ENCODE peak calls at places on chromosomes 16 and 17, in ten cellular contexts. Z is HFFc6; H is GM12865; W is cardiac muscle cell; P is lower leg skin; R is stomach; C is right atrium auricular region; T is PC-9; E is nephron progenitor cell; L is CD4-positive, alpha-beta T cell. M is an unnamed sample.

GRCh38 chr16:12547608-12547922 is 256.1 kb downstream of the CPPED1 start:
- DNase-seq in Z (no peak), H (no peak), W (no peak), P (no peak), R (no peak), C (no peak), T (no peak), E (no peak), L (no peak), M (no peak)

GRCh38 chr17:56708220-56708567 is 114.7 kb downstream of the NOG start:
- DNase-seq in Z (no peak), H (no peak), W (no peak), P (no peak), R (no peak), C (no peak), T (no peak), E (no peak), L (no peak), M (no peak)

GRCh38 chr17:869567-870530 is 87.7 kb downstream of the MRM3 start:
- DNase-seq in Z (peak; percentile 82), H (no peak), W (no peak), P (peak; percentile 92), R (peak; percentile 27), C (no peak), T (no peak), E (no peak), L (no peak), M (no peak)

GRCh38 chr16:27473101-27473900 is 71.3 kb downstream of the IL21R start:
- DNase-seq in Z (no peak), H (no peak), W (no peak), P (no peak), R (no peak), C (no peak), T (no peak), E (no peak), L (no peak), M (no peak)

GRCh38 chr17:73283841-73284282 is 22.2 kb upstream of the CPSF4L start:
- DNase-seq in Z (no peak), H (peak; percentile 60), W (peak; percentile 89), P (no peak), R (no peak), C (no peak), T (no peak), E (peak; percentile 84), L (no peak), M (no peak)

GRCh38 chr17:329794-330420 is 22.7 kb downstream of the RPH3AL start:
- DNase-seq in Z (no peak), H (no peak), W (no peak), P (no peak), R (no peak), C (no peak), T (no peak), E (no peak), L (no peak), M (no peak)

GRCh38 chr16:56515665-56516064 is 4.2 kb downstream of the BBS2 start:
- DNase-seq in Z (no peak), H (no peak), W (no peak), P (no peak), R (no peak), C (no peak), T (no peak), E (no peak), L (no peak), M (no peak)

GRCh38 chr17:16814439-16814838 is 124.4 kb downstream of the CCDC144A start:
- DNase-seq in Z (no peak), H (no peak), W (no peak), P (no peak), R (no peak), C (no peak), T (no peak), E (no peak), L (no peak), M (no peak)

GRCh38 chr17:14779236-14779635 is 478.4 kb downstream of the HS3ST3B1 start:
- DNase-seq in Z (no peak), H (no peak), W (no peak), P (no peak), R (no peak), C (no peak), T (peak; percentile 36), E (no peak), L (no peak), M (no peak)

GRCh38 chr16:85350973-85351372 is 238.7 kb upstream of the CIBAR2 start:
- DNase-seq in Z (peak; percentile 95), H (no peak), W (peak; percentile 62), P (peak; percentile 96), R (peak; percentile 98), C (peak; percentile 76), T (peak; percentile 95), E (no peak), L (no peak), M (no peak)

GRCh38 chr16:30112197-30113030 is 923 bp downstream of the GDPD3 start:
- DNase-seq in Z (no peak), H (peak; percentile 82), W (peak; percentile 20), P (peak; percentile 89), R (peak; percentile 66), C (no peak), T (peak; percentile 49), E (peak; percentile 65), L (peak; percentile 46), M (no peak)

GRCh38 chr17:42667088-42667951 is 8.2 kb downstream of the TUBG2 start:
- DNase-seq in Z (peak; percentile 93), H (no peak), W (no peak), P (no peak), R (peak; percentile 60), C (no peak), T (peak; percentile 94), E (no peak), L (no peak), M (no peak)

DNA sequence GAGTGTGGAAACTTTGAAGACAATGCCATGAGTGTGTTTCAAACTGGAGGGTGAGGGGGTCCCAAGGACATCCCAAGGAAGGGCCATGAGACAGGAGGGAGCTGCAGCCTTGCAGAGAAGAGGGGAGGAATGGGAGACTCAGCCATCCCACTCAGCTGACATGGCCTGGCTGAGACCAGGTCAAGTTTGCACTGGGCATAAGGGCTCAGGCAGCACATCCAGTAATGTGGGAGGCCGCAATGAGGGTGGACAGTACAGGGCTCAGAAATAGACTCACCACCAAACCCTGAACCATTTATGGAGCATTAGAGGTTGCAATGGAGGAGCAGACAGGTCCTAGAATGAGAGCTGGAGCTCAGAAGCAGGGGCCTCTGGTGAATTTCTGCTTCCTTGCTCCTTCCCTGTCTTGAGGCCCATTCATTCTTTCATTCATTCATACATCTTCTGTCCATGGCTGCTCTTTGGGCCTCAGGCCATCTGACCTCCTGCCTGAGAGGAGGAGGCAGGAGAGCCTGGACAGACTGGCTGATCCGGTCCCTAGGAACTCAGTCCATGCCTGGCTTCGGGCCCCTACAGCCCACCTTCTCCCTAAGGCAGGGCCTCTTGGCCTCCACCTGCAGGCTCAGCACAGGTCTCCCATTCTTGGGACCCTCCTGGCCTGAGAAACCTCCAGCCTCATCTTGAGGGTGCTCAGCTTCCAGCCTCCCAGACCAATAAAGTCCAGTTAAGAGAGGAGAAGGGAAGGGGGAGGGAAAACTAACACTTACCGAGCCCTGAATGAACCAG is 70.5 kb upstream of the CDH5 start:
- DNase-seq in Z (no peak), H (no peak), W (no peak), P (peak; percentile 66), R (peak; percentile 10), C (peak; percentile 40), T (peak; percentile 54), E (no peak), L (no peak), M (no peak)
- TF ChIP-seq CTCF in Z (no peak), H (no peak), W (no peak), P (no peak), R (no peak), C (no peak), T (no peak), E (no peak), L (no peak), M (no peak)

GRCh38 chr17:33023790-33024189 is 32.1 kb downstream of the SPACA3 start:
- DNase-seq in Z (no peak), H (no peak), W (no peak), P (no peak), R (no peak), C (no peak), T (no peak), E (no peak), L (no peak), M (no peak)

GRCh38 chr17:33033176-33033575 is 41.5 kb downstream of the SPACA3 start:
- DNase-seq in Z (no peak), H (no peak), W (no peak), P (peak; percentile 50), R (no peak), C (no peak), T (no peak), E (no peak), L (no peak), M (no peak)

GRCh38 chr17:33028061-33028460 is 36.4 kb downstream of the SPACA3 start:
- DNase-seq in Z (no peak), H (no peak), W (no peak), P (no peak), R (no peak), C (no peak), T (no peak), E (no peak), L (no peak), M (no peak)

GRCh38 chr17:33024688-33025486 is 33.2 kb downstream of the SPACA3 start:
- DNase-seq in Z (no peak), H (no peak), W (no peak), P (no peak), R (no peak), C (no peak), T (no peak), E (no peak), L (no peak), M (no peak)

DNA sequence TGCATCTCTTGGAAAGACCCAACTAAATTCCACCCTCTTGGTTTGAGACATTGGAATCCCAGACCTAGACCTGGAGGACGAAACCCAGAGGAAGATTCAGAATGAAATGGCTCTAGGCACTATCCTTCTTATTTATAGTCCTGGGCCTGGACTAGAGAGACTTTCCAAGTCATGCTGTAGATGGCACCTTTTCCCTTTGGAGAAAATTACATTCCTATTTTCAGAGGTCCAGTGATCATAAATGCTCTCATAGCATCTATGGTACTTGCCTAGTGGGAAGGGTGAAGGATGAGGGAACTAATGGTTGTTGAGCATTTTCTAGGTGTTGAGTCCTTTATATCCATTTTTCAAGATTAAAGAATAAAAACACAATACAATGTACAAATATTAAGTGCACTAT is 37.1 kb downstream of the SPACA3 start:
- DNase-seq in Z (no peak), H (no peak), W (no peak), P (no peak), R (no peak), C (no peak), T (no peak), E (no peak), L (no peak), M (no peak)
- TF ChIP-seq CTCF in Z (no peak), H (no peak), W (no peak), P (no peak), R (no peak), C (peak; percentile 20), T (no peak), E (no peak), L (no peak), M (no peak)

GRCh38 chr17:35587074-35587961 is at the start of gene AP2B1:
- DNase-seq in Z (peak; percentile 93), H (peak; percentile 98), W (peak; percentile 91), P (peak; percentile 99), R (peak; percentile 94), C (peak; percentile 98), T (peak; percentile 82), E (peak; percentile 97), L (peak; percentile 89), M (peak; percentile 96)
- TF ChIP-seq CTCF in Z (no peak), H (no peak), W (no peak), P (no peak), R (no peak), C (no peak), T (no peak), E (no peak), L (no peak), M (no peak)

GRCh38 chr17:81094224-81094743 is 59.3 kb downstream of the BAIAP2 start:
- DNase-seq in Z (no peak), H (no peak), W (no peak), P (no peak), R (no peak), C (no peak), T (no peak), E (no peak), L (no peak), M (no peak)
- TF ChIP-seq CTCF in Z (peak; percentile 52), H (no peak), W (no peak), P (no peak), R (no peak), C (no peak), T (no peak), E (no peak), L (no peak), M (no peak)